ENCODE peak calls at places on chromosomes 11 and 22, in five cellular contexts. L is OCI-LY7, N is IMR-90, J is A549, F is endothelial cell of umbilical vein. U is an unnamed sample.

GRCh38 chr11:126132319-126132718 is 69.7 kb upstream of the CDON start:
- DNase-seq in L (no peak), N (no peak), J (peak; percentile 49), F (no peak), U (no peak)

GRCh38 chr11:18383388-18384156 is 10.8 kb upstream of the LDHA start:
- DNase-seq in L (peak; percentile 16), N (peak; percentile 96), J (peak; percentile 98), F (peak; percentile 71), U (peak; percentile 96)

GRCh38 chr11:96235725-96236124 is 107.3 kb downstream of the MAML2 start:
- DNase-seq in L (no peak), N (peak; percentile 73), J (no peak), F (no peak), U (no peak)

GRCh38 chr11:111417766-111418435 is 38.8 kb upstream of the POU2AF1 start:
- DNase-seq in L (peak; percentile 85), N (peak; percentile 99), J (no peak), F (peak; percentile 33), U (no peak)

GRCh38 chr11:29957406-29957805 is 59.4 kb downstream of the KCNA4 start:
- DNase-seq in L (no peak), N (no peak), J (no peak), F (no peak), U (no peak)

GRCh38 chr11:1335811-1336761 is 26.7 kb upstream of the TOLLIP start:
- DNase-seq in L (peak; percentile 81), N (peak; percentile 71), J (peak; percentile 53), F (no peak), U (peak; percentile 93)

GRCh38 chr22:20089226-20089976 is 9.4 kb downstream of the DGCR8 start:
- DNase-seq in L (no peak), N (no peak), J (no peak), F (no peak), U (peak; percentile 54)

GRCh38 chr22:25100972-25101371 is 98.7 kb upstream of the CRYBB3 start:
- DNase-seq in L (no peak), N (no peak), J (no peak), F (peak; percentile 70), U (no peak)

GRCh38 chr11:292211-293121 is 3.5 kb downstream of the PGGHG start:
- DNase-seq in L (no peak), N (no peak), J (no peak), F (no peak), U (peak; percentile 90)

GRCh38 chr11:26676641-26677040 is 45.2 kb downstream of the SLC5A12 start:
- DNase-seq in L (no peak), N (no peak), J (no peak), F (no peak), U (no peak)

GRCh38 chr11:61766353-61766841 is 14.0 kb downstream of the MYRF start:
- DNase-seq in L (no peak), N (peak; percentile 86), J (peak; percentile 44), F (no peak), U (no peak)

GRCh38 chr11:124832571-124832970 is 32.4 kb upstream of the MSANTD2 start:
- DNase-seq in L (no peak), N (no peak), J (no peak), F (no peak), U (no peak)

GRCh38 chr11:330694-331314 is 10.1 kb upstream of the IFITM3 start:
- DNase-seq in L (peak; percentile 94), N (no peak), J (no peak), F (no peak), U (peak; percentile 45)

GRCh38 chr11:37087650-37088572 is 489.9 kb upstream of the RAG2 start:
- DNase-seq in L (no peak), N (no peak), J (no peak), F (no peak), U (no peak)

GRCh38 chr22:37161442-37161841 is 11.7 kb upstream of the IL2RB start:
- DNase-seq in L (peak; percentile 45), N (no peak), J (peak; percentile 53), F (no peak), U (peak; percentile 69)

GRCh38 chr11:42021919-42022318 is 562.5 kb upstream of the LRRC4C start:
- DNase-seq in L (no peak), N (no peak), J (no peak), F (peak; percentile 64), U (no peak)

GRCh38 chr11:93169950-93170561 is 27.7 kb downstream of the SLC36A4 start:
- DNase-seq in L (peak; percentile 32), N (peak; percentile 62), J (peak; percentile 37), F (peak; percentile 40), U (no peak)

GRCh38 chr22:33240901-33241300 is 182.7 kb upstream of the SYN3 start:
- DNase-seq in L (peak; percentile 62), N (no peak), J (no peak), F (no peak), U (no peak)

GRCh38 chr22:22692707-22693530 is 48.5 kb downstream of the GGTLC2 start:
- DNase-seq in L (peak; percentile 83), N (peak; percentile 57), J (peak; percentile 69), F (peak; percentile 36), U (peak; percentile 88)

GRCh38 chr22:46622081-46622521 is 1.9 kb downstream of the GRAMD4 start:
- DNase-seq in L (no peak), N (no peak), J (no peak), F (peak; percentile 19), U (peak; percentile 62)

GRCh38 chr11:80118071-80118470 is 677.2 kb upstream of the TENM4 start:
- DNase-seq in L (no peak), N (no peak), J (no peak), F (no peak), U (no peak)

GRCh38 chr11:59822989-59823566 is 12.5 kb upstream of the MRPL16 start:
- DNase-seq in L (peak; percentile 84), N (peak; percentile 53), J (peak; percentile 68), F (peak; percentile 87), U (peak; percentile 75)

GRCh38 chr11:34302046-34302921 is 55.5 kb downstream of the ABTB2 start:
- DNase-seq in L (no peak), N (peak; percentile 98), J (no peak), F (no peak), U (peak; percentile 89)

GRCh38 chr11:2885676-2886081 is at the start of gene CDKN1C:
- DNase-seq in L (peak; percentile 82), N (peak; percentile 69), J (peak; percentile 71), F (peak; percentile 88), U (peak; percentile 100)

GRCh38 chr11:2988361-2988762 is 3.8 kb downstream of the NAP1L4 start:
- DNase-seq in L (no peak), N (no peak), J (no peak), F (peak; percentile 50), U (no peak)

GRCh38 chr11:131867457-131868257 is 497.2 kb downstream of the NTM start:
- DNase-seq in L (peak; percentile 5), N (peak; percentile 89), J (peak; percentile 16), F (peak; percentile 80), U (peak; percentile 94)

GRCh38 chr22:47164514-47165337 is 402.3 kb downstream of the TBC1D22A start:
- DNase-seq in L (no peak), N (no peak), J (no peak), F (peak; percentile 59), U (peak; percentile 55)

GRCh38 chr11:1884123-1884415 is 7.6 kb downstream of the PRR33 start:
- DNase-seq in L (no peak), N (no peak), J (no peak), F (no peak), U (peak; percentile 82)

GRCh38 chr11:34366522-34366921 is 8.7 kb upstream of the ABTB2 start:
- DNase-seq in L (no peak), N (no peak), J (peak; percentile 79), F (peak; percentile 14), U (no peak)

GRCh38 chr11:130765951-130766649 is 150.2 kb downstream of the SNX19 start:
- DNase-seq in L (peak; percentile 27), N (no peak), J (no peak), F (no peak), U (no peak)

GRCh38 chr22:41902016-41902415 is 12.9 kb downstream of the SHISA8 start:
- DNase-seq in L (no peak), N (no peak), J (no peak), F (no peak), U (no peak)

GRCh38 chr11:2662024-2662312 is 37.8 kb downstream of the KCNQ1OT1 start:
- DNase-seq in L (no peak), N (no peak), J (no peak), F (no peak), U (peak; percentile 48)

GRCh38 chr11:119686483-119686882 is 42.5 kb downstream of the NECTIN1 start:
- DNase-seq in L (no peak), N (no peak), J (no peak), F (no peak), U (no peak)
- H3K4me2 ChIP-seq in L (no peak overlapping the region), N (no peak overlapping the region), J (no peak overlapping the region), F (no peak overlapping the region), U (no peak overlapping the region)

GRCh38 chr11:35629914-35630313 is 11.7 kb downstream of the FJX1 start:
- DNase-seq in L (no peak), N (peak; percentile 100), J (peak; percentile 85), F (peak; percentile 93), U (peak; percentile 86)
- H3K4me2 ChIP-seq in L (no peak overlapping the region), N (peak overlapping the region; percentile 73), J (peak overlapping the region; percentile 53), F (peak overlapping the region; percentile 32), U (peak overlapping the region; percentile 63)

GRCh38 chr11:122737951-122738693 is 82.6 kb downstream of the UBASH3B start:
- DNase-seq in L (no peak), N (peak; percentile 45), J (no peak), F (peak; percentile 68), U (peak; percentile 31)

GRCh38 chr11:122743949-122744876 is 88.7 kb downstream of the UBASH3B start:
- DNase-seq in L (peak; percentile 92), N (no peak), J (no peak), F (peak; percentile 82), U (peak; percentile 22)

GRCh38 chr11:122742350-122742749 is 86.8 kb downstream of the UBASH3B start:
- DNase-seq in L (no peak), N (no peak), J (no peak), F (no peak), U (peak; percentile 34)

GRCh38 chr11:122743093-122743741 is 87.7 kb downstream of the UBASH3B start:
- DNase-seq in L (no peak), N (no peak), J (no peak), F (no peak), U (no peak)

GRCh38 chr11:122741613-122742012 is 86.1 kb downstream of the UBASH3B start:
- DNase-seq in L (no peak), N (peak; percentile 68), J (no peak), F (no peak), U (peak; percentile 53)
- H3K4me2 ChIP-seq in L (no peak overlapping the region), N (peak overlapping the region; percentile 42), J (no peak overlapping the region), F (no peak overlapping the region), U (peak overlapping the region; percentile 6)

DNA sequence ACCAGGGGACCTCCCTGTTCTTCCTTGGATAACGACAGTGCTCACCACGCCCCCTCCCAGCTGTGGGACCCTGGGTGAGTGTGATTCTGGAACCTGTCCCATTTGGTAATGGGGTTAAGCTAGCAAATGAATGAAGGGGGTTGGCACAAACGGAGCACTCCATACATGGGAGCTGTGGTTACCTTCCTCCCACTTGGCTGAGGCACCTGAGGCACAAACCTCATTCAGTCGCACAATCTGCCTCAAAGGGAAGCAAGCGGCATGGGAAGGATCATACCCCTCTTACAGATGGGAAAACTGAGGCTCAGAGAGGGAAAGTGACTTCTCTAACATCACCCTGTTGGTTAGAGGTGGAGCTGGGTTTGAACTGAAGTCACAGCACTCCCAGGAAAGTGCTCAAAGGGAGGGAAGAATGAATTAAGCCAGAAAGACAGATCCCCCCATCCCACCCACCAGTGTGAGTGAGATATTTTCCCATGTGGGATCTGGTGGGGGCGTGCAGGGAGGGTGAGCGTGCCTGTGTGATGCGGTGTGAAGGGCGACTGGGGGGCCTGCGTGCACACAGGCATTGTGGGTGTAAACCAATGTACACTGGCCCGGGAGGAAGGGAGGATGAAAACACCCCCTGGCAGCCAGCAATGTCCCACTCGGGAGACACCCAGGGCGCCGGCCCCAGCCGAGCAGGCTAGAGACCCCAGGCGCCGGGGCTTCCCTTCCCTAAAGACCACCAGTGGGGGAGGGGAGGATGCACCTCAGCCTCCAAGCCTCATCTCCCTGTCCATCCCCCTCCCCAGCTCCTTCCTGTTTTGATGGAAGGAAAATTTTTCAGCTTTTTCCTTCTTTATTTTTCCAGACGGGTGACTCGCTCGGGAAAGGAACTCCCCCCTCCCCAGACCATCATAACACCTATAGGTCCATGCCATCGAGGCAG is 7.9 kb upstream of the PDGFB start:
- DNase-seq in L (no peak), N (peak; percentile 25), J (no peak), F (peak; percentile 85), U (no peak)
- H3K4me2 ChIP-seq in L (no peak overlapping the region), N (peak overlapping the region; percentile 47), J (peak overlapping the region; percentile 96), F (peak overlapping the region; percentile 56), U (peak overlapping the region; percentile 24)